ENCODE peak calls at places on chromosomes 1 and 21, in eight cellular contexts. V is endothelial cell of umbilical vein, Y is adrenal gland, R is body of pancreas, X is ovary, F is stomach, Z is prostate gland, T is right lobe of liver. D is an unnamed sample.

GRCh38 chr21:15976807-15977206 is 247.0 kb downstream of the USP25 start:
- DNase-seq in V (peak), Y (no peak), R (no peak), X (no peak), F (no peak), Z (no peak), T (no peak), D (no peak)

GRCh38 chr1:196180847-196181593 is 427.2 kb downstream of the KCNT2 start:
- DNase-seq in V (peak), Y (no peak), R (no peak), X (no peak), F (no peak), Z (no peak), T (no peak), D (no peak)

GRCh38 chr1:179969962-179970361 is 15.4 kb downstream of the CEP350 start:
- DNase-seq in V (no peak), Y (no peak), R (no peak), X (no peak), F (no peak), Z (no peak), T (no peak), D (no peak)

GRCh38 chr1:21706151-21706835 is 37.1 kb upstream of the RAP1GAP start:
- DNase-seq in V (no peak), Y (no peak), R (no peak), X (no peak), F (no peak), Z (no peak), T (no peak), D (no peak)

GRCh38 chr1:68145418-68146126 is 86.8 kb downstream of the WLS start:
- DNase-seq in V (no peak), Y (no peak), R (peak), X (peak), F (peak), Z (peak), T (peak), D (no peak)

GRCh38 chr1:202204065-202204464 is 10.5 kb downstream of the LGR6 start:
- DNase-seq in V (no peak), Y (no peak), R (no peak), X (no peak), F (no peak), Z (no peak), T (no peak), D (no peak)

GRCh38 chr1:178275553-178275952 is 181.6 kb downstream of the RASAL2 start:
- DNase-seq in V (peak), Y (no peak), R (no peak), X (no peak), F (no peak), Z (no peak), T (no peak), D (no peak)

GRCh38 chr1:82934069-82934468 is 1064.9 kb downstream of the TTLL7 start:
- DNase-seq in V (no peak), Y (no peak), R (no peak), X (peak), F (no peak), Z (no peak), T (no peak), D (no peak)

GRCh38 chr1:238136265-238136664 is 245.5 kb upstream of the ZP4 start:
- DNase-seq in V (no peak), Y (no peak), R (no peak), X (no peak), F (no peak), Z (no peak), T (no peak), D (no peak)

GRCh38 chr1:79079770-79080169 is 73.2 kb upstream of the ADGRL4 start:
- DNase-seq in V (peak), Y (no peak), R (no peak), X (no peak), F (no peak), Z (no peak), T (no peak), D (peak)

GRCh38 chr1:71488555-71489252 is 407.9 kb upstream of the ZRANB2 start:
- DNase-seq in V (no peak), Y (no peak), R (no peak), X (no peak), F (no peak), Z (no peak), T (no peak), D (no peak)

GRCh38 chr1:68375919-68376318 is 73.8 kb downstream of the RPE65 start:
- DNase-seq in V (no peak), Y (peak), R (no peak), X (no peak), F (no peak), Z (no peak), T (no peak), D (no peak)

GRCh38 chr1:83015163-83015562 is 983.8 kb downstream of the TTLL7 start:
- DNase-seq in V (no peak), Y (no peak), R (no peak), X (no peak), F (no peak), Z (no peak), T (no peak), D (no peak)

GRCh38 chr1:232562855-232563510 is 67.0 kb downstream of the SIPA1L2 start:
- DNase-seq in V (no peak), Y (no peak), R (no peak), X (no peak), F (no peak), Z (no peak), T (no peak), D (no peak)

GRCh38 chr1:84998642-84999280 is 1.8 kb upstream of the MCOLN2 start:
- DNase-seq in V (no peak), Y (no peak), R (no peak), X (no peak), F (peak), Z (no peak), T (no peak), D (no peak)

GRCh38 chr21:45431781-45432572 is 27.0 kb downstream of the COL18A1 start:
- DNase-seq in V (no peak), Y (no peak), R (no peak), X (no peak), F (no peak), Z (no peak), T (no peak), D (no peak)

GRCh38 chr1:78619446-78619802 is 824 bp upstream of the IFI44L start:
- DNase-seq in V (no peak), Y (no peak), R (no peak), X (no peak), F (no peak), Z (no peak), T (no peak), D (no peak)

GRCh38 chr1:53562983-53563379 is 103.8 kb downstream of the DMRTB1 start:
- DNase-seq in V (no peak), Y (no peak), R (no peak), X (no peak), F (no peak), Z (no peak), T (peak), D (no peak)

GRCh38 chr1:53359225-53359933 is 31.5 kb upstream of the LRP8 start:
- DNase-seq in V (no peak), Y (peak), R (no peak), X (no peak), F (peak), Z (no peak), T (peak), D (no peak)

GRCh38 chr1:155251566-155251965 is 3.7 kb downstream of the ENTREP3 start:
- DNase-seq in V (no peak), Y (no peak), R (no peak), X (no peak), F (no peak), Z (no peak), T (no peak), D (no peak)

GRCh38 chr1:25447547-25447946 is 16.9 kb downstream of the MACO1 start:
- DNase-seq in V (no peak), Y (no peak), R (no peak), X (no peak), F (no peak), Z (no peak), T (no peak), D (no peak)

GRCh38 chr1:34547043-34547674 is 207.7 kb upstream of the GJB5 start:
- DNase-seq in V (no peak), Y (no peak), R (no peak), X (no peak), F (no peak), Z (no peak), T (peak), D (no peak)

GRCh38 chr1:97630968-97631367 is 289.9 kb downstream of the DPYD start:
- DNase-seq in V (peak), Y (no peak), R (no peak), X (peak), F (no peak), Z (no peak), T (no peak), D (peak)

GRCh38 chr1:226653311-226653921 is 85.7 kb downstream of the ITPKB start:
- DNase-seq in V (no peak), Y (no peak), R (no peak), X (no peak), F (no peak), Z (no peak), T (no peak), D (peak)

GRCh38 chr1:6486433-6487011 is 4.9 kb downstream of the PLEKHG5 start:
- DNase-seq in V (peak), Y (peak), R (peak), X (peak), F (peak), Z (peak), T (peak), D (peak)

GRCh38 chr1:187948170-187948794 is 1119.5 kb downstream of the PLA2G4A start:
- DNase-seq in V (no peak), Y (no peak), R (no peak), X (no peak), F (no peak), Z (no peak), T (no peak), D (no peak)

GRCh38 chr1:241918879-241919278 is 38.7 kb upstream of the BECN2 start:
- DNase-seq in V (no peak), Y (peak), R (no peak), X (no peak), F (no peak), Z (no peak), T (no peak), D (no peak)

GRCh38 chr21:32888971-32889370 is 117.4 kb upstream of the PAXBP1 start:
- DNase-seq in V (no peak), Y (no peak), R (no peak), X (no peak), F (no peak), Z (no peak), T (no peak), D (no peak)

GRCh38 chr1:56097713-56098112 is 481.6 kb downstream of the PLPP3 start:
- DNase-seq in V (no peak), Y (no peak), R (no peak), X (no peak), F (no peak), Z (no peak), T (no peak), D (no peak)

GRCh38 chr21:25572895-25573310 is 34.4 kb downstream of the MRPL39 start:
- DNase-seq in V (peak), Y (no peak), R (no peak), X (no peak), F (no peak), Z (no peak), T (no peak), D (no peak)
- TF ChIP-seq POLR2A in V (no peak), Y (no peak), R (no peak), X (no peak), F (no peak), Z (no peak), T (no peak), D (no peak)

GRCh38 chr1:1021010-1021845 is 1.3 kb downstream of the AGRN start:
- DNase-seq in V (peak), Y (no peak), R (peak), X (peak), F (peak), Z (no peak), T (no peak), D (peak)
- H3K4me3 ChIP-seq in V (peak), Y (no peak), R (no peak), X (peak), F (peak), Z (peak), T (peak), D (peak)

GRCh38 chr1:153774036-153774435 is 1.2 kb upstream of the SLC27A3 start:
- DNase-seq in V (peak), Y (no peak), R (no peak), X (no peak), F (no peak), Z (no peak), T (no peak), D (no peak)

GRCh38 chr1:153774780-153775431 is at the start of gene SLC27A3:
- DNase-seq in V (no peak), Y (peak), R (peak), X (peak), F (peak), Z (peak), T (peak), D (peak)

GRCh38 chr1:153776352-153776751 is 1.1 kb downstream of the SLC27A3 start:
- DNase-seq in V (no peak), Y (no peak), R (no peak), X (peak), F (no peak), Z (no peak), T (no peak), D (no peak)

GRCh38 chr1:153776971-153777370 is 1.8 kb downstream of the SLC27A3 start:
- DNase-seq in V (no peak), Y (no peak), R (no peak), X (no peak), F (no peak), Z (no peak), T (no peak), D (no peak)

DNA sequence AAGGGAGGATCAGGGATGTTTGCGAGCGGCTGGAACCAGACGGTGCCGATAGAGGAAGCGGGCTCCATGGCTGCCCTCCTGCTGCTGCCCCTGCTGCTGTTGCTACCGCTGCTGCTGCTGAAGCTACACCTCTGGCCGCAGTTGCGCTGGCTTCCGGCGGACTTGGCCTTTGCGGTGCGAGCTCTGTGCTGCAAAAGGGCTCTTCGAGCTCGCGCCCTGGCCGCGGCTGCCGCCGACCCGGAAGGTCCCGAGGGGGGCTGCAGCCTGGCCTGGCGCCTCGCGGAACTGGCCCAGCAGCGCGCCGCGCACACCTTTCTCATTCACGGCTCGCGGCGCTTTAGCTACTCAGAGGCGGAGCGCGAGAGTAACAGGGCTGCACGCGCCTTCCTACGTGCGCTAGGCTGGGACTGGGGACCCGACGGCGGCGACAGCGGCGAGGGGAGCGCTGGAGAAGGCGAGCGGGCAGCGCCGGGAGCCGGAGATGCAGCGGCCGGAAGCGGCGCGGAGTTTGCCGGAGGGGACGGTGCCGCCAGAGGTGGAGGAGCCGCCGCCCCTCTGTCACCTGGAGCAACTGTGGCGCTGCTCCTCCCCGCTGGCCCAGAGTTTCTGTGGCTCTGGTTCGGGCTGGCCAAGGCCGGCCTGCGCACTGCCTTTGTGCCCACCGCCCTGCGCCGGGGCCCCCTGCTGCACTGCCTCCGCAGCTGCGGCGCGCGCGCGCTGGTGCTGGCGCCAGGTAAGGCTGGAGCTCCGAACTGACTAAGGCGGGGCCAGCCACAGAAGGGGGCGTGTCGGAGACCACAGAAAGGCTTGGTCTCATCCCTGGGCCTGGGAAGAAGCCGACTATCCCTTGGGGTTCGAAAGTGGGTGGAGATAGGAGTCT is 465 bp downstream of the SLC27A3 start:
- DNase-seq in V (peak), Y (no peak), R (peak), X (peak), F (peak), Z (peak), T (peak), D (peak)
- TF ChIP-seq POLR2A in V (no peak), Y (no peak), R (peak), X (peak), F (no peak), Z (peak), T (peak), D (no peak)

GRCh38 chr1:19273106-19273843 is 15.3 kb downstream of the AKR7A3 start:
- DNase-seq in V (no peak), Y (no peak), R (no peak), X (no peak), F (peak), Z (no peak), T (peak), D (no peak)

GRCh38 chr1:19268445-19268844 is 16.8 kb downstream of the MRTO4 start:
- DNase-seq in V (no peak), Y (no peak), R (no peak), X (no peak), F (no peak), Z (no peak), T (no peak), D (no peak)

GRCh38 chr1:19274636-19275035 is 13.9 kb downstream of the AKR7A3 start:
- DNase-seq in V (no peak), Y (no peak), R (no peak), X (no peak), F (no peak), Z (no peak), T (peak), D (no peak)

GRCh38 chr1:19272064-19272463 is 16.5 kb downstream of the AKR7A3 start:
- DNase-seq in V (no peak), Y (no peak), R (no peak), X (no peak), F (no peak), Z (no peak), T (no peak), D (no peak)
- H3K4me3 ChIP-seq in V (no peak), Y (no peak), R (no peak), X (no peak), F (no peak), Z (no peak), T (peak), D (no peak)

GRCh38 chr1:18482721-18483425 is 2.1 kb downstream of the KLHDC7A start:
- DNase-seq in V (no peak), Y (no peak), R (no peak), X (no peak), F (no peak), Z (no peak), T (no peak), D (no peak)

GRCh38 chr1:18484726-18485125 is 4.0 kb downstream of the KLHDC7A start:
- DNase-seq in V (no peak), Y (no peak), R (no peak), X (no peak), F (no peak), Z (no peak), T (peak), D (no peak)

GRCh38 chr1:18485227-18485626 is 4.5 kb downstream of the KLHDC7A start:
- DNase-seq in V (no peak), Y (no peak), R (no peak), X (no peak), F (no peak), Z (no peak), T (peak), D (no peak)

GRCh38 chr1:18486195-18486594 is 5.5 kb downstream of the KLHDC7A start:
- DNase-seq in V (no peak), Y (no peak), R (no peak), X (no peak), F (no peak), Z (no peak), T (peak), D (no peak)

GRCh38 chr1:18484276-18484675 is 3.5 kb downstream of the KLHDC7A start:
- DNase-seq in V (no peak), Y (no peak), R (no peak), X (no peak), F (no peak), Z (no peak), T (no peak), D (no peak)
- TF ChIP-seq POLR2A in V (no peak), Y (no peak), R (no peak), X (no peak), F (no peak), Z (no peak), T (no peak), D (no peak)

GRCh38 chr1:198638894-198639319 is at the start of gene PTPRC:
- DNase-seq in V (no peak), Y (no peak), R (no peak), X (no peak), F (no peak), Z (no peak), T (no peak), D (no peak)
- H3K4me3 ChIP-seq in V (no peak), Y (no peak), R (no peak), X (peak), F (peak), Z (no peak), T (peak), D (peak)

DNA sequence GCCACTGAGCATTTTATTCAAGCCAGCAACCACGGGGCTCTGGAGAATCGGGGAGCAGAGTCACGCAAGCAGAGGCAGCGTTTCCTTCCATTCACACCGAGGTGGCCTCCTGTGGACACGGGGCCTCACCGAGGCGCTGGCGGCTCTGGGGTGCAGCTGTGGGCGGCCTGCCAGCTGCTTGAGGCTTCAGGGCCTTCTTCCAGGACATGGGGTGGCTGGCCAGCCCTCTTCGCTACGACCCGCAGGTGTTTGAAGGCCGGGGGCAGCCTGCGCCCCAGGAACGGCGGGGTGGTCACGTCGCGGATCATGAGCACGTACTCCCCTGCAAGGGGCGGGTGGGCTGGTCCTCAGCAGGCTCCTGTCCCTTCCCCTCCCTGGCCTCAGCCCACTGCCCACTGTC is 70.1 kb downstream of the MORN1 start:
- DNase-seq in V (no peak), Y (no peak), R (no peak), X (no peak), F (no peak), Z (no peak), T (no peak), D (no peak)
- TF ChIP-seq POLR2A in V (no peak), Y (no peak), R (no peak), X (no peak), F (no peak), Z (no peak), T (no peak), D (no peak)